ENCODE peak calls at places on chromosomes 16 and 17, in eight cellular contexts. N, E, I, T, D, W, J and F are unnamed samples.
A peak's percentile ranks its signal among the peaks of the same experiment; 100 is the strongest.

GRCh38 chr17:46782250-46782953 is 36.1 kb downstream of the WNT3 start:
- DNase-seq in I (peak; percentile 60), D (no peak), J (no peak), W (no peak), N (no peak), E (peak; percentile 26), T (peak; percentile 61), F (peak; percentile 59)

GRCh38 chr17:56819431-56820145 is 14.1 kb downstream of the C17orf67 start:
- DNase-seq in I (peak; percentile 87), W (peak; percentile 24), D (peak; percentile 42), N (peak; percentile 55), J (peak; percentile 71), T (peak; percentile 91), E (peak; percentile 75), F (peak; percentile 88)

GRCh38 chr17:28725166-28725659 is 820 bp downstream of the TLCD1 start:
- DNase-seq in D (no peak), N (no peak), E (peak; percentile 66), I (peak; percentile 84), W (no peak), T (peak; percentile 81), J (no peak), F (peak; percentile 67)

GRCh38 chr16:84897911-84898377 is 78.2 kb downstream of the CRISPLD2 start:
- DNase-seq in D (no peak), N (no peak), E (no peak), W (no peak), J (no peak), T (no peak), I (no peak), F (no peak)

GRCh38 chr17:5226940-5227878 is 7.5 kb downstream of the SCIMP start:
- DNase-seq in J (no peak), D (no peak), N (no peak), I (no peak), W (no peak), T (no peak), E (no peak), F (no peak)

GRCh38 chr17:59641799-59642484 is 22.2 kb downstream of the CLTC start:
- DNase-seq in I (no peak), W (no peak), J (no peak), T (no peak), E (peak; percentile 24), N (no peak), D (no peak), F (no peak)

GRCh38 chr17:82649501-82650261 is 1.4 kb upstream of the WDR45B start:
- DNase-seq in I (no peak), D (no peak), E (no peak), J (no peak), W (no peak), N (no peak), T (no peak), F (no peak)

GRCh38 chr16:65102326-65102725 is 19.5 kb downstream of the CDH11 start:
- DNase-seq in D (no peak), N (no peak), I (no peak), W (no peak), J (no peak), E (no peak), T (no peak), F (no peak)

GRCh38 chr16:10979717-10980601 is 35.6 kb downstream of the CLEC16A start:
- DNase-seq in E (no peak), T (no peak), N (no peak), W (no peak), I (peak; percentile 38), J (no peak), D (peak; percentile 31), F (no peak)

GRCh38 chr17:81552244-81553017 is at the start of gene FAAP100:
- DNase-seq in N (peak; percentile 71), W (peak; percentile 73), I (peak; percentile 94), T (peak; percentile 86), D (peak; percentile 58), E (peak; percentile 85), J (peak; percentile 79), F (peak; percentile 91)

GRCh38 chr16:61926766-61927165 is 109.5 kb downstream of the CDH8 start:
- DNase-seq in D (no peak), N (no peak), E (peak; percentile 19), I (no peak), T (no peak), J (no peak), W (no peak), F (no peak)

GRCh38 chr16:4521971-4522623 is 16.5 kb downstream of the CDIP1 start:
- DNase-seq in J (no peak), E (no peak), I (peak; percentile 69), D (no peak), W (no peak), N (no peak), T (no peak), F (no peak)

GRCh38 chr17:20920813-20921199 is 122.0 kb downstream of the USP22 start:
- DNase-seq in I (peak; percentile 55), T (no peak), W (no peak), N (no peak), D (no peak), J (no peak), E (peak; percentile 44), F (peak; percentile 43)

GRCh38 chr17:74957935-74958549 is 14.5 kb downstream of the HID1 start:
- DNase-seq in J (peak; percentile 66), T (peak; percentile 61), D (peak; percentile 58), W (peak; percentile 54), I (peak; percentile 75), N (peak; percentile 79), E (peak; percentile 43), F (peak; percentile 79)

GRCh38 chr17:16491131-16491702 is 776 bp downstream of the LRRC75A start:
- DNase-seq in T (no peak), W (no peak), J (peak; percentile 46), E (no peak), N (peak; percentile 7), D (no peak), I (peak; percentile 20), F (no peak)

GRCh38 chr16:14284930-14285541 is 213.9 kb downstream of the MRTFB start:
- DNase-seq in T (peak; percentile 75), E (no peak), D (no peak), N (no peak), I (peak; percentile 87), W (no peak), J (no peak), F (peak; percentile 74)

GRCh38 chr16:50593410-50594139 is 45.4 kb downstream of the NKD1 start:
- DNase-seq in W (no peak), J (no peak), N (no peak), D (no peak), T (peak; percentile 19), I (no peak), E (no peak), F (peak; percentile 24)

GRCh38 chr17:48491527-48492273 is 39.1 kb downstream of the HOXB1 start:
- DNase-seq in D (no peak), W (no peak), I (no peak), J (no peak), E (no peak), N (no peak), T (no peak), F (no peak)

GRCh38 chr17:42282478-42283080 is 5.7 kb upstream of the STAT5A start:
- DNase-seq in E (no peak), I (no peak), T (no peak), J (no peak), W (no peak), N (no peak), D (no peak), F (no peak)

GRCh38 chr16:67546761-67547422 is 15.4 kb upstream of the CTCF start:
- DNase-seq in N (peak; percentile 75), J (peak; percentile 68), D (peak; percentile 48), W (peak; percentile 60), I (peak; percentile 88), T (peak; percentile 76), E (peak; percentile 70), F (peak; percentile 76)

GRCh38 chr17:6080711-6081430 is 10.7 kb downstream of the WSCD1 start:
- DNase-seq in T (no peak), J (no peak), N (no peak), D (no peak), W (no peak), I (no peak), E (no peak), F (no peak)

GRCh38 chr17:37360632-37361031 is 15.2 kb upstream of the C17orf78 start:
- DNase-seq in W (no peak), T (no peak), E (no peak), D (no peak), J (no peak), N (no peak), I (peak; percentile 60), F (no peak)

GRCh38 chr16:67544329-67544841 is 15.8 kb downstream of the RIPOR1 start:
- DNase-seq in E (no peak), W (no peak), D (no peak), J (no peak), N (no peak), T (no peak), I (no peak), F (no peak)

GRCh38 chr16:10521681-10522274 is 58.6 kb downstream of the EMP2 start:
- DNase-seq in T (peak; percentile 78), J (no peak), N (peak; percentile 14), E (peak; percentile 31), I (peak; percentile 78), D (peak; percentile 37), W (no peak), F (peak; percentile 72)

GRCh38 chr17:50562266-50563094 is 2.0 kb downstream of the CACNA1G start:
- DNase-seq in N (peak; percentile 19), I (peak; percentile 26), T (no peak), E (no peak), J (no peak), D (no peak), W (no peak), F (no peak)

GRCh38 chr16:22192261-22193133 is 13.6 kb upstream of the EEF2K start:
- DNase-seq in N (peak; percentile 74), W (peak; percentile 18), T (no peak), I (peak; percentile 95), J (peak; percentile 95), D (peak; percentile 81), E (peak; percentile 36), F (peak; percentile 53)

GRCh38 chr16:56539667-56540066 is 19.8 kb upstream of the BBS2 start:
- DNase-seq in N (no peak), D (no peak), W (no peak), E (no peak), I (no peak), T (no peak), J (no peak), F (no peak)